ENCODE peak calls at places on chromosomes 4 and X, in six cellular contexts. J is WTC11, E is heart left ventricle, D is NCI-H524 treated with DMSO at 0.1 percent for 48 hours, B is NCI-H774, W is iPS-NIHi11. K is an unnamed sample.

GRCh38 chr4:180190382-180190781 is 2052.8 kb upstream of the TENM3 start:
- DNase-seq in J (no peak), D (no peak), E (no peak), W (no peak), B (no peak), K (no peak)

GRCh38 chr4:31461425-31461824 is 741.3 kb downstream of the PCDH7 start:
- DNase-seq in J (no peak), D (no peak), B (no peak), W (no peak), E (no peak), K (no peak)

GRCh38 chrX:108134724-108135123 is 43.1 kb downstream of the ATG4A start:
- DNase-seq in J (peak), D (no peak), B (no peak), W (no peak), E (no peak), K (no peak)

GRCh38 chrX:149865390-149865789 is 15.6 kb upstream of the MAGEA8 start:
- DNase-seq in D (no peak), J (no peak), W (no peak), B (no peak), E (no peak), K (no peak)

GRCh38 chrX:98523521-98523920 is 1639.8 kb downstream of the RPA4 start:
- DNase-seq in B (no peak), J (no peak), D (no peak), W (no peak), E (no peak), K (no peak)

GRCh38 chr4:54090804-54091623 is 8.9 kb upstream of the GSX2 start:
- DNase-seq in B (no peak), J (no peak), E (peak), D (no peak), W (peak), K (peak)

GRCh38 chrX:113743069-113743468 is 840.8 kb upstream of the HTR2C start:
- DNase-seq in J (no peak), B (no peak), D (no peak), E (no peak), W (no peak), K (no peak)

GRCh38 chr4:15007201-15007600 is 4.9 kb downstream of the CPEB2 start:
- DNase-seq in W (no peak), E (no peak), J (no peak), B (no peak), D (no peak), K (no peak)

GRCh38 chrX:108304210-108304609 is 134.0 kb downstream of the COL4A6 start:
- DNase-seq in J (no peak), D (peak), B (no peak), E (no peak), W (peak), K (no peak)

K was measured in lower lobe of right lung.